ENCODE peak calls at places on chromosomes 6 and 20, in four cellular contexts. V is activated naive CD4-positive, alpha-beta T cell treated with anti-CD3 and anti-CD28 coated beads, Interleukin-2, amount 10 ng/mL, durations not matched to agents 7 days and 5 days; P is upper lobe of right lung; D is stimulated activated CD4-positive, alpha-beta T cell treated with anti-CD3 and anti-CD28 coated beads, Interleukin-4, amount 100 ng/mL, for 48 hours. Q is an unnamed sample.

GRCh38 chr6:3872370-3872854 is 23.2 kb downstream of the FAM50B start:
- DNase-seq in V (no peak), P (no peak), D (no peak), Q (no peak)

GRCh38 chr6:47743744-47744143 is 38.1 kb upstream of the OPN5 start:
- DNase-seq in V (no peak), P (no peak), D (no peak), Q (no peak)

GRCh38 chr6:149544646-149545257 is 1.1 kb downstream of the PPIL4 start:
- DNase-seq in V (no peak), P (no peak), D (no peak), Q (no peak)

GRCh38 chr6:111724505-111724904 is 118.8 kb upstream of the TRAF3IP2 start:
- DNase-seq in V (peak; percentile 27), P (no peak), D (no peak), Q (no peak)

GRCh38 chr20:62376112-62377063 is 9.3 kb upstream of the LAMA5 start:
- DNase-seq in V (no peak), P (no peak), D (no peak), Q (no peak)

GRCh38 chr6:24910850-24911712 is 24.7 kb downstream of the RIPOR2 start:
- DNase-seq in V (peak; percentile 66), P (peak; percentile 84), D (peak; percentile 49), Q (peak; percentile 46)

GRCh38 chr6:19805146-19805515 is 32.0 kb upstream of the ID4 start:
- DNase-seq in V (no peak), P (no peak), D (no peak), Q (no peak)

GRCh38 chr20:64234291-64234791 is 21.2 kb upstream of the PCMTD2 start:
- DNase-seq in V (no peak), P (peak; percentile 36), D (no peak), Q (no peak)

GRCh38 chr20:3074812-3075211 is 3.4 kb downstream of the OXT start:
- DNase-seq in V (no peak), P (no peak), D (no peak), Q (no peak)

GRCh38 chr6:41439524-41440418 is 104.4 kb downstream of the NCR2 start:
- DNase-seq in V (peak; percentile 44), P (no peak), D (no peak), Q (peak; percentile 40)

GRCh38 chr20:59134182-59134581 is 29.4 kb upstream of the ZNF831 start:
- DNase-seq in V (no peak), P (peak; percentile 1), D (no peak), Q (no peak)

GRCh38 chr6:5671162-5671561 is 335.6 kb downstream of the NRN1 start:
- DNase-seq in V (peak; percentile 48), P (no peak), D (no peak), Q (no peak)

GRCh38 chr20:61929971-61930666 is 135.6 kb downstream of the TAF4 start:
- DNase-seq in V (no peak), P (peak; percentile 49), D (no peak), Q (no peak)

GRCh38 chr20:56631318-56631989 is 2.3 kb downstream of the TFAP2C start:
- DNase-seq in V (no peak), P (no peak), D (no peak), Q (no peak)

GRCh38 chr20:63955281-63955845 is 853 bp downstream of the UCKL1 start:
- DNase-seq in V (peak; percentile 64), P (peak; percentile 86), D (no peak), Q (peak; percentile 54)

GRCh38 chr20:31670371-31671228 is 32.9 kb downstream of the COX4I2 start:
- DNase-seq in V (no peak), P (peak; percentile 72), D (no peak), Q (no peak)

GRCh38 chr20:49672109-49672681 is 41.5 kb downstream of the B4GALT5 start:
- DNase-seq in V (no peak), P (no peak), D (no peak), Q (no peak)

GRCh38 chr6:76697585-76697984 is 625.1 kb upstream of the IMPG1 start:
- DNase-seq in V (no peak), P (no peak), D (no peak), Q (no peak)

GRCh38 chr6:2937627-2938003 is 33.8 kb downstream of the SERPINB6 start:
- DNase-seq in V (no peak), P (no peak), D (no peak), Q (peak; percentile 9)

GRCh38 chr6:118678866-118679265 is 27.5 kb upstream of the CEP85L start:
- DNase-seq in V (no peak), P (no peak), D (no peak), Q (no peak)

GRCh38 chr6:111769365-111770127 is 103.7 kb downstream of the FYN start:
- DNase-seq in V (no peak), P (no peak), D (no peak), Q (no peak)

GRCh38 chr6:47698342-47698787 is at the start of gene ADGRF4:
- DNase-seq in V (no peak), P (no peak), D (no peak), Q (no peak)

GRCh38 chr20:61899971-61900370 is 165.7 kb downstream of the TAF4 start:
- DNase-seq in V (no peak), P (no peak), D (no peak), Q (no peak)

GRCh38 chr20:15682690-15683089 is 890.6 kb downstream of the KIF16B start:
- DNase-seq in V (no peak), P (no peak), D (no peak), Q (no peak)

GRCh38 chr6:3510617-3511016 is 53.8 kb upstream of the SLC22A23 start:
- DNase-seq in V (no peak), P (no peak), D (no peak), Q (no peak)

GRCh38 chr6:88031550-88031949 is 16.1 kb upstream of the SPACA1 start:
- DNase-seq in V (no peak), P (no peak), D (no peak), Q (no peak)

GRCh38 chr6:36820700-36821580 is 18.3 kb downstream of the CPNE5 start:
- DNase-seq in V (no peak), P (no peak), D (no peak), Q (no peak)

GRCh38 chr6:147633191-147633590 is 124.7 kb downstream of the SAMD5 start:
- DNase-seq in V (no peak), P (no peak), D (no peak), Q (no peak)

GRCh38 chr6:151027936-151028838 is 162.7 kb downstream of the MTHFD1L start:
- DNase-seq in V (no peak), P (no peak), D (no peak), Q (peak; percentile 26)

GRCh38 chr6:167337675-167338449 is 13.0 kb downstream of the TTLL2 start:
- DNase-seq in V (no peak), P (no peak), D (no peak), Q (no peak)

GRCh38 chr20:49288784-49289696 is 11.2 kb upstream of the ZNFX1 start:
- DNase-seq in V (no peak), P (no peak), D (no peak), Q (no peak)

GRCh38 chr20:50113420-50114224 is 672 bp upstream of the UBE2V1 start:
- DNase-seq in V (no peak), P (no peak), D (no peak), Q (no peak)

GRCh38 chr6:139686308-139686707 is 311.9 kb upstream of the CITED2 start:
- DNase-seq in V (no peak), P (no peak), D (no peak), Q (no peak)

GRCh38 chr6:170291271-170292110 is 613 bp upstream of the DLL1 start:
- DNase-seq in V (peak; percentile 50), P (peak; percentile 79), D (no peak), Q (peak; percentile 29)

GRCh38 chr6:15066433-15067337 is 179.2 kb upstream of the JARID2 start:
- DNase-seq in V (no peak), P (peak; percentile 62), D (no peak), Q (no peak)

GRCh38 chr6:14784596-14785360 is 461.1 kb upstream of the JARID2 start:
- DNase-seq in V (peak; percentile 47), P (no peak), D (no peak), Q (peak; percentile 28)

GRCh38 chr20:61748376-61748775 is 317.3 kb downstream of the TAF4 start:
- DNase-seq in V (no peak), P (no peak), D (no peak), Q (no peak)

Q was measured in activated CD4-positive, alpha-beta memory T cell treated with anti-CD3 and anti-CD28 coated beads, Interleukin-2, amount 10 ng/mL, durations not matched to agents 7 days and 5 days.